ENCODE peak calls at places on chromosomes 16 and 17, in seven cellular contexts. Y is PC-3, F is Peyer's patch, H is tibial artery, R is body of pancreas, O is fibroblast of lung, S is ovary. M is an unnamed sample.

GRCh38 chr16:48914070-48914469 is 304.1 kb upstream of the N4BP1 start:
- DNase-seq in R (no peak), Y (no peak), S (no peak), F (no peak), H (no peak), O (no peak), M (no peak)

GRCh38 chr17:43171761-43172487 is 910 bp downstream of the NBR1 start:
- DNase-seq in H (no peak), F (no peak), Y (peak; percentile 83), S (peak; percentile 38), R (peak; percentile 47), O (peak; percentile 96), M (peak; percentile 46)

GRCh38 chr16:88810166-88810867 is 1.4 kb downstream of the APRT start:
- DNase-seq in H (peak; percentile 68), F (no peak), Y (peak; percentile 22), S (no peak), R (no peak), O (no peak), M (no peak)

GRCh38 chr16:22006636-22007035 is 1.3 kb upstream of the MOSMO start:
- DNase-seq in O (no peak), S (no peak), Y (no peak), F (no peak), R (no peak), H (no peak), M (no peak)

GRCh38 chr17:69501591-69502468 is 87.3 kb downstream of the MAP2K6 start:
- DNase-seq in R (peak; percentile 78), H (no peak), O (peak; percentile 81), Y (peak; percentile 24), F (no peak), S (peak; percentile 33), M (peak; percentile 55)

GRCh38 chr16:49998991-49999390 is 26.0 kb upstream of the CNEP1R1 start:
- DNase-seq in O (no peak), F (no peak), Y (no peak), H (no peak), S (no peak), R (no peak), M (no peak)

GRCh38 chr16:17747357-17747756 is 276.6 kb upstream of the XYLT1 start:
- DNase-seq in H (no peak), O (no peak), Y (no peak), S (no peak), F (no peak), R (no peak), M (no peak)

GRCh38 chr16:57536306-57537193 is at the start of gene CCDC102A:
- DNase-seq in H (peak; percentile 76), R (peak; percentile 55), O (peak; percentile 54), Y (peak; percentile 37), F (peak; percentile 65), S (no peak), M (no peak)

GRCh38 chr16:83393196-83393981 is 414.4 kb upstream of the HSBP1 start:
- DNase-seq in F (no peak), O (peak; percentile 60), H (peak; percentile 77), Y (peak; percentile 5), S (no peak), R (no peak), M (no peak)

GRCh38 chr16:27365142-27366089 is 36.6 kb upstream of the IL21R start:
- DNase-seq in S (no peak), O (peak; percentile 81), F (no peak), R (peak; percentile 34), H (no peak), Y (peak; percentile 90), M (no peak)

GRCh38 chr17:68431661-68432071 is 25.6 kb downstream of the WIPI1 start:
- DNase-seq in Y (peak; percentile 45), H (peak; percentile 40), O (peak; percentile 6), R (no peak), S (no peak), F (peak; percentile 33), M (no peak)

GRCh38 chr17:869567-870530 is 87.7 kb downstream of the MRM3 start:
- DNase-seq in O (peak; percentile 86), Y (peak; percentile 86), H (peak; percentile 93), F (no peak), R (peak; percentile 35), S (no peak), M (no peak)

GRCh38 chr16:49454426-49455180 is 81.0 kb downstream of the C16orf78 start:
- DNase-seq in F (no peak), S (no peak), H (peak; percentile 40), Y (no peak), O (no peak), R (no peak), M (no peak)

GRCh38 chr16:77223184-77223583 is 24.0 kb downstream of the SYCE1L start:
- DNase-seq in O (no peak), H (no peak), R (no peak), F (no peak), S (no peak), Y (peak; percentile 8), M (peak; percentile 18)

GRCh38 chr17:64504769-64505319 is 1.2 kb downstream of the DDX5 start:
- DNase-seq in F (no peak), Y (peak; percentile 31), O (peak; percentile 80), S (no peak), R (no peak), H (no peak), M (no peak)

GRCh38 chr16:84198401-84198800 is 7.4 kb downstream of the ADAD2 start:
- DNase-seq in R (no peak), S (no peak), F (no peak), O (peak; percentile 81), H (no peak), Y (peak; percentile 30), M (no peak)

GRCh38 chr17:7167832-7168231 is 11.3 kb downstream of the ASGR1 start:
- DNase-seq in Y (no peak), F (no peak), R (no peak), O (no peak), S (no peak), H (no peak), M (no peak)

DNA sequence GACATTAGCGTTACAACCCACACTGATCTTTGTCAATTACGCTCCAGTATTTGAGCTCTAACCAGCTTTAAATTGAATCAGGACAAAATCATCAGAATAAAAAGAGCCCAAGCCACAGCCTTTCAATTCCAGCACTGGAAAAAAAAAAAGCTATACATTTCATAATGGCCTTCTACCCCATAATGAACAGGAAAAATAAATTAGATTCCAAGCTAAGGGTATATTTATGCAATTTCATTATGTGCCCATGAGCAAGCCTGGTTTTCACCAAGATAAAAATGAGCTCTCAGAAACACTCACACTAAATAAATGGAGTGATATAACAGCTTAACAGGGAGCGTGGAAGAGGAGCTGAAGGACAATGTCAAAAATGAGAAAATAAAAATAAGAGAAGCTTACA is 69.8 kb downstream of the RBFOX3 start:
- DNase-seq in S (no peak), R (no peak), Y (no peak), H (no peak), F (no peak), O (no peak), M (no peak)
- H3K27me3 ChIP-seq in S (no peaks in the 10 kb centered on the region), R (no peaks in the 10 kb centered on the region), Y (peaks cover 97% of the 10 kb centered on the region), H (no peaks in the 10 kb centered on the region), F (no peaks in the 10 kb centered on the region), O (no peaks in the 10 kb centered on the region), M (peaks cover 72% of the 10 kb centered on the region)

DNA sequence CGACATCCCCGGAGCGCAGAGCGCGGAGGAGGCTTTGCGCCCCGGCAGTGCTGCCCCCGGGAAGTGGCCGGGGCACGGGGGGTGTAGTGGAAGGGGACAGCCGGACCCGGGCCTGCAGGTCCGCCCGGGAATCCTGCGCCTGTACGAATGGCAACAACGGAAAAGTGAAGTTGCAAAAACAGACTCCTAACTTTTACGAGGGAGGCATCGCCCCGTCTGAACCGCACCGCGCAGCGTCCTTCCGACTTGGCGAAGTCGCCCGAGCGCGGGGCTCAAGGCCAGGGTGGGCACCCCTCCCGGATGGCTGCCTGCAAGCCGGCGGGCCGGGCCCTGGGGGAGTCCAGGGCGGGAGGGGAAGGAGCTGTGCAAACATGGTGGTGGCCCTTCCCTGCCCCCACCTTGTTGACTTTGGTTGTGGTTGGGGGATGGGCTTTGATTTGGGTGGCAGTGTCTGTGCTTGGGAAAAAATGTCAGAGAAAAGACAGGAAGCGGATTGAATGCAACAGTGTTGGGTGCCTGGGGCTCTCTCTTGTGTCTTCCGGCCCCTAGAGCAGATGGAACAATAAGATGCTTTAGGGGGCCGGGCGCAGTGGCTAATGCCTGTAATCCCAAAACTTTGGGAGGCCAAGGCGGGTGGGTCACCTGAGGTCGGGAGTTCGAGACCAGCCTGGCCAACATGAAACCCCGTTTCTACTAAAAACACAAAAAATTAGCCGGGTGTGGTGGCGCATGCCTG is 675 bp downstream of the RNF213 start:
- DNase-seq in F (peak; percentile 75), S (peak; percentile 71), H (peak; percentile 83), O (peak; percentile 29), Y (peak; percentile 81), R (peak; percentile 68), M (peak; percentile 86)
- H3K4me1 ChIP-seq in F (peaks cover 37% of the 10 kb centered on the region), S (peaks cover 16% of the 10 kb centered on the region), H (peaks cover 33% of the 10 kb centered on the region), O (peaks cover 17% of the 10 kb centered on the region), Y (peaks cover 25% of the 10 kb centered on the region), R (peaks cover 47% of the 10 kb centered on the region), M (peaks cover 8% of the 10 kb centered on the region)

GRCh38 chr17:40498281-40499084 is 2.9 kb downstream of the TNS4 start:
- DNase-seq in Y (no peak), S (no peak), O (no peak), R (no peak), H (no peak), F (no peak), M (no peak)

GRCh38 chr17:40500709-40501108 is 714 bp downstream of the TNS4 start:
- DNase-seq in H (no peak), Y (no peak), R (no peak), F (no peak), S (no peak), O (no peak), M (no peak)

GRCh38 chr17:40501499-40501911 is at the start of gene TNS4:
- DNase-seq in R (no peak), F (no peak), O (no peak), Y (peak; percentile 81), S (no peak), H (no peak), M (no peak)

GRCh38 chr17:40500190-40500589 is 1.2 kb downstream of the TNS4 start:
- DNase-seq in R (no peak), O (no peak), F (no peak), Y (no peak), S (no peak), H (no peak), M (no peak)

GRCh38 chr17:40499551-40500189 is 1.8 kb downstream of the TNS4 start:
- DNase-seq in Y (peak; percentile 70), S (peak; percentile 84), R (peak; percentile 93), F (peak; percentile 37), O (peak; percentile 66), H (peak; percentile 96), M (peak; percentile 79)
- H3K4me3 ChIP-seq in Y (peak overlapping the region; percentile 81), S (no peak overlapping the region), R (no peak overlapping the region), F (peak overlapping the region; percentile 16), O (no peak overlapping the region), H (peak overlapping the region; percentile 23), M (peak overlapping the region; percentile 31)

DNA sequence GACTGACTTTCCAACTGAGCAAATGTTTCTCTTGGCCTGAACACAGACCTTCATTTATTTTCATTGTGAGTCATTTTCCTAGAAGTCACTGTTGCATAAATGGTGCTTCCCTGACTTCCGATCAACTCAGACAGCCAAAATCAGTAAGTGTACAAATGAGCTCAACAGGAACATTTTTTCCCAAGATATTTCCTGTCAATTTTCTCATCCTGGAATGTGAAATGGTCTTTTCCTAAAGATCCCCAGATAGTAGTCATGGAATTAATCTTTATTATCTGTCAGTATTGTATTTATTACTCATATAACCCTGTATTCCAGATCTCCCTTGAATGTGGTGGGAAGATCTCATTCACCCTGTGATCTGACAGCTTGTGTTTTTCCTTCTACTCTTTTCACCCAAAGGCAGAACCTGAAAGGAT is 360.3 kb upstream of the KIF2B start:
- DNase-seq in S (no peak), R (no peak), Y (peak; percentile 65), F (no peak), O (peak; percentile 37), H (no peak), M (no peak)
- H3K27me3 ChIP-seq in S (no peaks in the 10 kb centered on the region), R (no peaks in the 10 kb centered on the region), Y (no peaks in the 10 kb centered on the region), F (no peaks in the 10 kb centered on the region), O (no peaks in the 10 kb centered on the region), H (no peaks in the 10 kb centered on the region), M (no peaks in the 10 kb centered on the region)